ENCODE peak calls at places on chromosomes 5 and 9, in eight cellular contexts. One of them, this sample, is unnamed.

GRCh38 chr5:151805414-151806225 is 33.9 kb downstream of the G3BP1 start:
- DNase-seq in foreskin fibroblast: peak; percentile 45
- DNase-seq in D721Med: no peak
- DNase-seq in BJ: peak; percentile 68
- DNase-seq in heart left ventricle: no peak
- DNase-seq in cardiac fibroblast: peak; percentile 51
- DNase-seq in IMR-90: peak; percentile 54
- DNase-seq in AG10803: peak; percentile 96
- DNase-seq in this sample: peak; percentile 89

GRCh38 chr5:13664377-13664776 is 280.1 kb downstream of the DNAH5 start:
- DNase-seq in BJ: peak; percentile 59
- DNase-seq in AG10803: peak; percentile 90
- DNase-seq in D721Med: no peak
- DNase-seq in heart left ventricle: no peak
- DNase-seq in foreskin fibroblast: peak; percentile 48
- DNase-seq in IMR-90: peak; percentile 100
- DNase-seq in cardiac fibroblast: peak; percentile 83
- DNase-seq in this sample: peak; percentile 92

GRCh38 chr5:83095973-83096539 is 18.7 kb downstream of the XRCC4 start:
- DNase-seq in D721Med: no peak
- DNase-seq in BJ: peak; percentile 58
- DNase-seq in cardiac fibroblast: peak; percentile 83
- DNase-seq in foreskin fibroblast: peak; percentile 82
- DNase-seq in IMR-90: peak; percentile 88
- DNase-seq in AG10803: peak; percentile 73
- DNase-seq in heart left ventricle: no peak
- DNase-seq in this sample: peak; percentile 69

GRCh38 chr9:112074250-112075008 is 100.7 kb downstream of the SUSD1 start:
- DNase-seq in BJ: peak; percentile 91
- DNase-seq in AG10803: peak; percentile 99
- DNase-seq in D721Med: no peak
- DNase-seq in cardiac fibroblast: peak; percentile 100
- DNase-seq in foreskin fibroblast: peak; percentile 73
- DNase-seq in heart left ventricle: peak; percentile 68
- DNase-seq in IMR-90: peak; percentile 98
- DNase-seq in this sample: peak; percentile 100

GRCh38 chr5:43040287-43041098 is at the start of gene ANXA2R:
- DNase-seq in BJ: peak; percentile 67
- DNase-seq in D721Med: no peak
- DNase-seq in IMR-90: peak; percentile 97
- DNase-seq in AG10803: peak; percentile 94
- DNase-seq in heart left ventricle: peak; percentile 90
- DNase-seq in cardiac fibroblast: peak; percentile 98
- DNase-seq in foreskin fibroblast: peak; percentile 89
- DNase-seq in this sample: peak; percentile 96

GRCh38 chr9:113695901-113696300 is 180.2 kb upstream of the ZNF618 start:
- DNase-seq in D721Med: no peak
- DNase-seq in IMR-90: no peak
- DNase-seq in cardiac fibroblast: peak; percentile 24
- DNase-seq in foreskin fibroblast: no peak
- DNase-seq in heart left ventricle: no peak
- DNase-seq in AG10803: no peak
- DNase-seq in BJ: no peak
- DNase-seq in this sample: no peak

GRCh38 chr5:154844800-154845199 is 5.6 kb downstream of the FAXDC2 start:
- DNase-seq in foreskin fibroblast: no peak
- DNase-seq in D721Med: no peak
- DNase-seq in IMR-90: no peak
- DNase-seq in AG10803: no peak
- DNase-seq in heart left ventricle: no peak
- DNase-seq in BJ: no peak
- DNase-seq in cardiac fibroblast: no peak
- DNase-seq in this sample: no peak

GRCh38 chr9:122096620-122097415 is 3.7 kb upstream of the TTLL11 start:
- DNase-seq in BJ: no peak
- DNase-seq in D721Med: no peak
- DNase-seq in AG10803: no peak
- DNase-seq in IMR-90: no peak
- DNase-seq in heart left ventricle: no peak
- DNase-seq in cardiac fibroblast: no peak
- DNase-seq in foreskin fibroblast: no peak
- DNase-seq in this sample: no peak

GRCh38 chr5:115170924-115171510 is 1.3 kb upstream of the TRIM36 start:
- DNase-seq in foreskin fibroblast: no peak
- DNase-seq in heart left ventricle: no peak
- DNase-seq in BJ: no peak
- DNase-seq in AG10803: no peak
- DNase-seq in D721Med: no peak
- DNase-seq in IMR-90: no peak
- DNase-seq in cardiac fibroblast: no peak
- DNase-seq in this sample: no peak

GRCh38 chr5:115170128-115170923 is 618 bp upstream of the TRIM36 start:
- DNase-seq in heart left ventricle: no peak
- DNase-seq in AG10803: peak; percentile 6
- DNase-seq in D721Med: no peak
- DNase-seq in BJ: no peak
- DNase-seq in IMR-90: peak; percentile 1
- DNase-seq in cardiac fibroblast: no peak
- DNase-seq in foreskin fibroblast: no peak
- DNase-seq in this sample: no peak

GRCh38 chr5:115166744-115167393 is 2.8 kb downstream of the TRIM36 start:
- DNase-seq in D721Med: no peak
- DNase-seq in heart left ventricle: no peak
- DNase-seq in AG10803: no peak
- DNase-seq in BJ: no peak
- DNase-seq in foreskin fibroblast: no peak
- DNase-seq in IMR-90: no peak
- DNase-seq in cardiac fibroblast: no peak
- DNase-seq in this sample: no peak

GRCh38 chr5:115168829-115169391 is 798 bp downstream of the TRIM36 start:
- DNase-seq in BJ: no peak
- DNase-seq in D721Med: no peak
- DNase-seq in heart left ventricle: no peak
- DNase-seq in IMR-90: no peak
- DNase-seq in cardiac fibroblast: no peak
- DNase-seq in AG10803: no peak
- DNase-seq in foreskin fibroblast: no peak
- DNase-seq in this sample: no peak

GRCh38 chr5:115169392-115170127 is at the start of gene TRIM36:
- DNase-seq in IMR-90: peak; percentile 79
- DNase-seq in BJ: peak; percentile 50
- DNase-seq in AG10803: peak; percentile 80
- DNase-seq in D721Med: no peak
- DNase-seq in heart left ventricle: peak; percentile 90
- DNase-seq in cardiac fibroblast: peak; percentile 89
- DNase-seq in foreskin fibroblast: peak; percentile 89
- DNase-seq in this sample: peak; percentile 78
- TF ChIP-seq CTCF in IMR-90: peak; percentile 26
- TF ChIP-seq CTCF in BJ: peak; percentile 31
- TF ChIP-seq CTCF in AG10803: no peak
- TF ChIP-seq CTCF in D721Med: peak; percentile 20
- TF ChIP-seq CTCF in heart left ventricle: no peak
- TF ChIP-seq CTCF in cardiac fibroblast: no peak
- TF ChIP-seq CTCF in foreskin fibroblast: no peak
- TF ChIP-seq CTCF in this sample: no peak

GRCh38 chr9:93053781-93054331 is 4.6 kb upstream of the SUSD3 start:
- DNase-seq in cardiac fibroblast: no peak
- DNase-seq in BJ: no peak
- DNase-seq in D721Med: no peak
- DNase-seq in IMR-90: no peak
- DNase-seq in heart left ventricle: no peak
- DNase-seq in foreskin fibroblast: no peak
- DNase-seq in AG10803: no peak
- DNase-seq in this sample: no peak

GRCh38 chr9:93048706-93049448 is 9.6 kb upstream of the SUSD3 start:
- DNase-seq in cardiac fibroblast: no peak
- DNase-seq in AG10803: no peak
- DNase-seq in BJ: no peak
- DNase-seq in foreskin fibroblast: no peak
- DNase-seq in D721Med: no peak
- DNase-seq in heart left ventricle: no peak
- DNase-seq in IMR-90: no peak
- DNase-seq in this sample: no peak

GRCh38 chr9:93049491-93049890 is 9.0 kb upstream of the SUSD3 start:
- DNase-seq in BJ: no peak
- DNase-seq in heart left ventricle: no peak
- DNase-seq in foreskin fibroblast: no peak
- DNase-seq in AG10803: no peak
- DNase-seq in IMR-90: no peak
- DNase-seq in cardiac fibroblast: no peak
- DNase-seq in D721Med: no peak
- DNase-seq in this sample: no peak

GRCh38 chr9:93054758-93055704 is 3.5 kb upstream of the SUSD3 start:
- DNase-seq in IMR-90: no peak
- DNase-seq in D721Med: no peak
- DNase-seq in heart left ventricle: no peak
- DNase-seq in AG10803: no peak
- DNase-seq in foreskin fibroblast: no peak
- DNase-seq in cardiac fibroblast: no peak
- DNase-seq in BJ: no peak
- DNase-seq in this sample: no peak

GRCh38 chr9:93052791-93053540 is 5.5 kb upstream of the SUSD3 start:
- DNase-seq in foreskin fibroblast: no peak
- DNase-seq in AG10803: no peak
- DNase-seq in D721Med: no peak
- DNase-seq in BJ: no peak
- DNase-seq in IMR-90: no peak
- DNase-seq in cardiac fibroblast: no peak
- DNase-seq in heart left ventricle: no peak
- DNase-seq in this sample: no peak
- TF ChIP-seq CTCF in foreskin fibroblast: no peak
- TF ChIP-seq CTCF in AG10803: no peak
- TF ChIP-seq CTCF in D721Med: no peak
- TF ChIP-seq CTCF in BJ: no peak
- TF ChIP-seq CTCF in IMR-90: no peak
- TF ChIP-seq CTCF in cardiac fibroblast: no peak
- TF ChIP-seq CTCF in heart left ventricle: no peak
- TF ChIP-seq CTCF in this sample: no peak

GRCh38 chr5:140631831-140632365 is 1.1 kb downstream of the CD14 start:
- DNase-seq in D721Med: no peak
- DNase-seq in heart left ventricle: peak; percentile 25
- DNase-seq in AG10803: no peak
- DNase-seq in IMR-90: no peak
- DNase-seq in foreskin fibroblast: no peak
- DNase-seq in BJ: no peak
- DNase-seq in cardiac fibroblast: no peak
- DNase-seq in this sample: no peak
- TF ChIP-seq CTCF in D721Med: no peak
- TF ChIP-seq CTCF in heart left ventricle: no peak
- TF ChIP-seq CTCF in AG10803: no peak
- TF ChIP-seq CTCF in IMR-90: no peak
- TF ChIP-seq CTCF in foreskin fibroblast: no peak
- TF ChIP-seq CTCF in BJ: no peak
- TF ChIP-seq CTCF in cardiac fibroblast: no peak
- TF ChIP-seq CTCF in this sample: no peak

DNA sequence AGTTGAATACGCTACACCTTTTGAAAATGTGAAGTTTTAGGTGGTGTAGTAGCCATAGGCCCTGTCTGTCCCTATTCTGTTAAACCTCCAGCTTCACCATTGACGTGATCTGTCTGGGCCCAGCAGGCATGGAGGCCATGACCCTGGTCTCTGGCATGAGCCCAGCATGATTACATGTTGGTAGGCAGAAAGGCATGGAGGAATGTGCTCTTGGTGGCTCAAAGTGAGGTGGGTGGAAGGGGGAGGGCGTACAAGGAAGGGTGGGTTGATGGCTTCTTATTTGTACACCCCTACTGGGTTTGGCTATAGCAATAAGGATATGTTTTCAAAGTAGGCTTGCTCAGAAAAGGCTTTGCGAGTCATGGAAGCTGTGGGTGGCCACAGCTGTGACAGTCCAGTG is 23.8 kb downstream of the RALGPS1 start:
- DNase-seq in heart left ventricle: no peak
- DNase-seq in AG10803: no peak
- DNase-seq in BJ: no peak
- DNase-seq in IMR-90: no peak
- DNase-seq in D721Med: no peak
- DNase-seq in cardiac fibroblast: no peak
- DNase-seq in foreskin fibroblast: no peak
- DNase-seq in this sample: no peak
- TF ChIP-seq CTCF in heart left ventricle: no peak
- TF ChIP-seq CTCF in AG10803: no peak
- TF ChIP-seq CTCF in BJ: no peak
- TF ChIP-seq CTCF in IMR-90: no peak
- TF ChIP-seq CTCF in D721Med: no peak
- TF ChIP-seq CTCF in cardiac fibroblast: no peak
- TF ChIP-seq CTCF in foreskin fibroblast: no peak
- TF ChIP-seq CTCF in this sample: no peak

GRCh38 chr9:911003-911402 is 65.5 kb upstream of the DMRT3 start:
- DNase-seq in BJ: no peak
- DNase-seq in D721Med: no peak
- DNase-seq in foreskin fibroblast: no peak
- DNase-seq in AG10803: no peak
- DNase-seq in cardiac fibroblast: no peak
- DNase-seq in heart left ventricle: no peak
- DNase-seq in IMR-90: no peak
- DNase-seq in this sample: no peak
- TF ChIP-seq CTCF in BJ: no peak
- TF ChIP-seq CTCF in D721Med: no peak
- TF ChIP-seq CTCF in foreskin fibroblast: no peak
- TF ChIP-seq CTCF in AG10803: no peak
- TF ChIP-seq CTCF in cardiac fibroblast: no peak
- TF ChIP-seq CTCF in heart left ventricle: no peak
- TF ChIP-seq CTCF in IMR-90: no peak
- TF ChIP-seq CTCF in this sample: no peak

DNA sequence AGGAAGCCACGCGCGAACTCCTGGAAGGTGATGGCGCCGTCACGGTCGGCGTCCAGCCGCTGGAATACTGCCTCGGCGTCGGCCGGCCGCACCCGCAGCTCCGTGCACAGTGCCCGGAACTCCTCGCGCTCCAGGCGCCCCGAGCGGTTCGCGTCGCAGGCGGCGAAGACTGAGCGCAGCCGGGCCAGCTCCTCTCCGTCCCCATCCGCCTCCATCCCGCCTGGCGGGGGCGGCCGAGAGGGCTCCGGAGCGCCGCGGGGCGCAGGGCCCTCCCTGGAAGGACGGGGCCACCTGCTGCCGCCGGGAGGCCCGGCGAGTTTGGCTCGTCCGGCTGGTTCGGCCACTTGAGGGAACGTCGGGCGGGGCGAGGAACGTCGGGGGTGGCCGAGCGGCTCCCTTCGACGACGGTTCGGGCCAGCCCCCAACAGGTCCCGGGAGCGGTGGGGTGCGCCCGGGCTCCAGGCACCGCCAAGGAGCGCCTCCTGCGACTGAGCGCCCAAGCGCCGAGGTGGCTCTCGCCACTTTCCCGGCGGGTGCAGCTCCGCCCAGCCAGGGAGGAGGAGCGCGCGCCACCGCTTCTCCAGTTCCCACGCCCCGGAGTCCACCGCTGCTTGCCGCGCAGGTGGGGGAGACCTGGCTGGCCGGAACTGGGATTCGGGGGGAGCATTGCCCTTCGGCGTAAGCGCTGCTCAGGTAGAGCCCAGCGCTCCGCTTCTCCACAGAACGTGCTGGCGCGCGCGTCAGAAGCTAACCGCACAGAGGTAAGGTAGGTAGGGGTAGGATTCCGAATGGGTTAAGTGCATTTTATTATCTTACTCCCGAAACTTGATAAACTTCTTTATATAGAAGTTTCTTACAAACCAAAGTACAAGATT is at the start of gene RASEF:
- DNase-seq in foreskin fibroblast: no peak
- DNase-seq in D721Med: peak; percentile 19
- DNase-seq in cardiac fibroblast: no peak
- DNase-seq in heart left ventricle: peak; percentile 24
- DNase-seq in BJ: no peak
- DNase-seq in AG10803: no peak
- DNase-seq in IMR-90: no peak
- DNase-seq in this sample: no peak
- TF ChIP-seq CTCF in foreskin fibroblast: no peak
- TF ChIP-seq CTCF in D721Med: no peak
- TF ChIP-seq CTCF in cardiac fibroblast: no peak
- TF ChIP-seq CTCF in heart left ventricle: no peak
- TF ChIP-seq CTCF in BJ: no peak
- TF ChIP-seq CTCF in AG10803: no peak
- TF ChIP-seq CTCF in IMR-90: no peak
- TF ChIP-seq CTCF in this sample: no peak

This sample was measured in fibroblast of the aortic adventitia.